ENCODE peak calls at places on chromosome 12, in ten cellular contexts. V, J, F, I, A, B, W, S, G and Y are unnamed samples.

GRCh38 chr12:29782285-29782820 is 1.4 kb downstream of the TMTC1 start:
- DNase-seq in W (no peak), J (peak), V (no peak), B (no peak), S (no peak), A (no peak), F (no peak), I (peak), G (peak), Y (peak)

GRCh38 chr12:124520896-124521295 is 46.5 kb downstream of the NCOR2 start:
- DNase-seq in S (no peak), A (no peak), G (no peak), F (no peak), V (no peak), W (no peak), J (no peak), B (no peak), I (no peak), Y (no peak)

GRCh38 chr12:40473979-40474378 is 218.3 kb upstream of the CNTN1 start:
- DNase-seq in V (no peak), F (no peak), S (peak), A (no peak), G (no peak), J (no peak), B (no peak), W (no peak), I (peak), Y (no peak)

GRCh38 chr12:110105159-110105558 is 19.0 kb upstream of the IFT81 start:
- DNase-seq in G (no peak), W (no peak), S (no peak), J (no peak), I (no peak), F (no peak), V (no peak), B (no peak), A (no peak), Y (no peak)

GRCh38 chr12:132078190-132078589 is 65.9 kb downstream of the DDX51 start:
- DNase-seq in G (no peak), B (no peak), A (no peak), F (no peak), I (no peak), J (peak), V (peak), W (no peak), S (no peak), Y (peak)

GRCh38 chr12:79929065-79929464 is 5.8 kb downstream of the PPP1R12A start:
- DNase-seq in B (no peak), V (no peak), S (no peak), J (no peak), F (no peak), A (no peak), W (no peak), I (no peak), G (no peak), Y (no peak)

GRCh38 chr12:49100380-49100779 is 5.8 kb upstream of the DHH start:
- DNase-seq in S (no peak), A (no peak), I (no peak), W (no peak), F (no peak), V (no peak), G (no peak), B (no peak), J (no peak), Y (no peak)

GRCh38 chr12:104733717-104734175 is 224.3 kb downstream of the SLC41A2 start:
- DNase-seq in V (no peak), G (no peak), J (no peak), F (no peak), A (no peak), I (no peak), B (no peak), W (no peak), S (peak), Y (peak)

GRCh38 chr12:47164730-47165439 is 85.1 kb upstream of the AMIGO2 start:
- DNase-seq in V (peak), G (no peak), S (no peak), I (no peak), J (peak), W (no peak), B (no peak), A (no peak), F (no peak), Y (peak)

GRCh38 chr12:112107728-112108447 is 695 bp downstream of the NAA25 start:
- DNase-seq in G (no peak), J (no peak), B (no peak), V (no peak), F (peak), W (peak), I (peak), S (peak), A (no peak), Y (peak)

GRCh38 chr12:79422060-79422812 is 268.5 kb downstream of the PAWR start:
- DNase-seq in A (no peak), I (no peak), F (no peak), G (no peak), B (no peak), W (no peak), J (peak), V (no peak), S (no peak), Y (peak)

GRCh38 chr12:110794623-110795280 is 52.0 kb upstream of the CCDC63 start:
- DNase-seq in B (no peak), I (no peak), F (no peak), W (no peak), A (no peak), V (peak), G (no peak), J (no peak), S (no peak), Y (peak)

GRCh38 chr12:57627504-57628279 is 5.3 kb downstream of the B4GALNT1 start:
- DNase-seq in I (no peak), A (no peak), J (no peak), W (no peak), B (no peak), F (peak), G (no peak), V (no peak), S (peak), Y (no peak)

GRCh38 chr12:90809941-90810340 is 145.0 kb downstream of the CCER1 start:
- DNase-seq in I (no peak), F (no peak), B (no peak), A (no peak), V (no peak), G (no peak), J (no peak), S (no peak), W (no peak), Y (no peak)

GRCh38 chr12:54565658-54566552 is 16.5 kb downstream of the PDE1B start:
- DNase-seq in I (no peak), V (no peak), W (no peak), F (no peak), B (no peak), G (no peak), J (no peak), S (peak), A (no peak), Y (no peak)

GRCh38 chr12:102376251-102376747 is 104.1 kb downstream of the IGF1 start:
- DNase-seq in S (no peak), J (no peak), W (no peak), I (no peak), V (no peak), B (no peak), A (no peak), G (no peak), F (no peak), Y (peak)

GRCh38 chr12:85779768-85780167 is 56.4 kb downstream of the RASSF9 start:
- DNase-seq in W (no peak), V (no peak), A (no peak), G (peak), J (no peak), B (no peak), I (no peak), F (no peak), S (no peak), Y (no peak)

GRCh38 chr12:89707992-89708792 is 446 bp downstream of the ATP2B1 start:
- DNase-seq in B (no peak), F (peak), V (peak), J (peak), I (peak), S (peak), A (no peak), G (peak), W (no peak), Y (peak)

GRCh38 chr12:91138337-91138905 is 27.1 kb upstream of the LUM start:
- DNase-seq in J (no peak), G (no peak), A (no peak), V (peak), B (no peak), I (no peak), S (peak), W (no peak), F (no peak), Y (peak)

GRCh38 chr12:109608796-109609195 is 35.2 kb downstream of the MVK start:
- DNase-seq in F (no peak), S (no peak), V (no peak), A (no peak), I (no peak), W (no peak), J (no peak), B (no peak), G (no peak), Y (no peak)

GRCh38 chr12:96237465-96238077 is 43.4 kb downstream of the ELK3 start:
- DNase-seq in B (no peak), F (no peak), I (no peak), G (no peak), W (peak), S (peak), V (peak), J (peak), A (peak), Y (peak)

GRCh38 chr12:14514154-14514842 is 53.4 kb downstream of the PLBD1 start:
- DNase-seq in B (peak), V (peak), G (peak), W (no peak), J (peak), I (no peak), F (no peak), S (peak), A (no peak), Y (no peak)

GRCh38 chr12:118058881-118059644 is 1.9 kb downstream of the WSB2 start:
- DNase-seq in V (peak), G (peak), J (peak), F (no peak), B (no peak), S (no peak), I (no peak), W (no peak), A (no peak), Y (peak)

GRCh38 chr12:28409892-28410291 is 219.6 kb downstream of the CCDC91 start:
- DNase-seq in B (no peak), I (no peak), S (no peak), V (no peak), J (peak), F (no peak), W (no peak), A (no peak), G (no peak), Y (peak)

GRCh38 chr12:113231275-113232231 is 10.3 kb downstream of the TPCN1 start:
- DNase-seq in I (peak), A (no peak), F (no peak), B (no peak), G (no peak), V (peak), J (peak), S (peak), W (no peak), Y (peak)

GRCh38 chr12:89663577-89664357 is 44.9 kb downstream of the ATP2B1 start:
- DNase-seq in W (peak), A (no peak), F (peak), I (peak), J (peak), G (no peak), S (no peak), V (peak), B (no peak), Y (peak)

GRCh38 chr12:52091061-52091460 is 11.6 kb downstream of the SMIM41 start:
- DNase-seq in V (no peak), F (no peak), B (no peak), J (no peak), W (no peak), S (no peak), G (no peak), I (no peak), A (no peak), Y (no peak)

GRCh38 chr12:2129076-2129475 is 76.3 kb downstream of the CACNA1C start:
- DNase-seq in J (peak), F (no peak), W (no peak), S (no peak), A (no peak), I (no peak), V (peak), B (no peak), G (no peak), Y (peak)

GRCh38 chr12:185197-185955 is 28.6 kb downstream of the SLC6A12 start:
- DNase-seq in V (no peak), W (no peak), S (no peak), F (no peak), B (no peak), J (no peak), I (peak), G (no peak), A (no peak), Y (no peak)

GRCh38 chr12:89655851-89656250 is 52.8 kb downstream of the ATP2B1 start:
- DNase-seq in I (no peak), V (no peak), A (no peak), W (no peak), S (no peak), F (no peak), B (no peak), G (no peak), J (no peak), Y (no peak)

GRCh38 chr12:13194462-13195110 is 1.9 kb upstream of the EMP1 start:
- DNase-seq in J (no peak), B (no peak), W (no peak), F (no peak), S (no peak), G (no peak), A (no peak), V (no peak), I (no peak), Y (no peak)

GRCh38 chr12:123896786-123897185 is 75.8 kb downstream of the CCDC92 start:
- DNase-seq in A (no peak), G (no peak), S (no peak), F (no peak), J (no peak), V (peak), B (no peak), W (no peak), I (no peak), Y (peak)

GRCh38 chr12:57309420-57309819 is 58.4 kb upstream of the STAC3 start:
- DNase-seq in F (no peak), I (no peak), J (peak), W (no peak), G (no peak), V (no peak), S (no peak), A (peak), B (no peak), Y (peak)

GRCh38 chr12:57455374-57456144 is 452 bp downstream of the INHBE start:
- DNase-seq in V (no peak), G (no peak), I (peak), F (no peak), A (no peak), J (no peak), S (no peak), W (no peak), B (no peak), Y (no peak)

GRCh38 chr12:106049105-106049504 is 89.6 kb downstream of the NUAK1 start:
- DNase-seq in J (no peak), B (no peak), F (no peak), S (no peak), I (peak), A (no peak), G (no peak), W (no peak), V (peak), Y (no peak)

GRCh38 chr12:54526800-54527630 is 22.4 kb upstream of the PDE1B start:
- DNase-seq in G (peak), A (peak), F (peak), J (peak), S (peak), I (no peak), V (peak), B (no peak), W (no peak), Y (peak)